ENCODE peak calls at places on chromosomes 7 and 10, in five cellular contexts. M is GM23248; H is fibroblast of lung; N is activated gamma-delta T cell treated with anti-CD3 and anti-CD28 coated beads, Interleukin-2, amount 50 U/mL, for 16 hours; C is endothelial cell. L is an unnamed sample.

GRCh38 chr10:46543379-46544014 is 13.0 kb downstream of the GPRIN2 start:
- DNase-seq in M (no peak), H (no peak), N (no peak), C (no peak), L (no peak)

GRCh38 chr10:57979466-57979865 is 288.2 kb downstream of the IPMK start:
- DNase-seq in M (peak; percentile 53), H (no peak), N (no peak), C (no peak), L (no peak)

GRCh38 chr7:5467645-5468044 is 44.0 kb upstream of the TNRC18 start:
- DNase-seq in M (no peak), H (no peak), N (no peak), C (no peak), L (no peak)

GRCh38 chr7:35726654-35727053 is 31.7 kb upstream of the HERPUD2 start:
- DNase-seq in M (no peak), H (no peak), N (no peak), C (no peak), L (no peak)

GRCh38 chr10:125756196-125756595 is 19.4 kb downstream of the MMP21 start:
- DNase-seq in M (no peak), H (no peak), N (no peak), C (no peak), L (no peak)

GRCh38 chr10:102135956-102136526 is 3.2 kb downstream of the PPRC1 start:
- DNase-seq in M (no peak), H (no peak), N (no peak), C (no peak), L (no peak)

GRCh38 chr10:18104223-18104872 is 35.9 kb upstream of the CACNB2 start:
- DNase-seq in M (peak; percentile 58), H (peak; percentile 58), N (no peak), C (peak; percentile 54), L (no peak)

GRCh38 chr10:93938140-93938539 is 44.4 kb downstream of the SLC35G1 start:
- DNase-seq in M (no peak), H (no peak), N (no peak), C (no peak), L (no peak)

GRCh38 chr7:1232623-1233327 is at the start of gene UNCX:
- DNase-seq in M (no peak), H (no peak), N (no peak), C (no peak), L (no peak)

GRCh38 chr10:101938316-101939272 is 95.0 kb upstream of the KCNIP2 start:
- DNase-seq in M (peak; percentile 79), H (peak; percentile 89), N (no peak), C (no peak), L (no peak)

GRCh38 chr7:46626261-46627037 is 705.4 kb upstream of the IGFBP3 start:
- DNase-seq in M (no peak), H (no peak), N (no peak), C (no peak), L (no peak)

GRCh38 chr10:59670269-59670668 is 39.4 kb downstream of the SLC16A9 start:
- DNase-seq in M (no peak), H (no peak), N (no peak), C (no peak), L (no peak)

GRCh38 chr10:97726636-97727178 is 10.2 kb upstream of the ZFYVE27 start:
- DNase-seq in M (peak; percentile 92), H (peak; percentile 86), N (no peak), C (no peak), L (no peak)

GRCh38 chr7:50685445-50686070 is 97.1 kb downstream of the GRB10 start:
- DNase-seq in M (no peak), H (no peak), N (no peak), C (no peak), L (no peak)

GRCh38 chr10:310976-311639 is 175.9 kb downstream of the ZMYND11 start:
- DNase-seq in M (peak; percentile 48), H (peak; percentile 27), N (no peak), C (no peak), L (no peak)

GRCh38 chr10:21020545-21020944 is 123.4 kb upstream of the NEBL start:
- DNase-seq in M (peak; percentile 31), H (no peak), N (no peak), C (peak; percentile 17), L (no peak)